ENCODE peak calls at places on chromosome 6, in ten cellular contexts. K, W, N, R, Y, T, E, I, Z and J are unnamed samples.

GRCh38 chr6:113128020-113128419 is 729.1 kb upstream of the MARCKS start:
- DNase-seq in K (no peak), W (no peak), N (no peak), R (no peak), Y (no peak), T (no peak), E (no peak), I (no peak), Z (no peak), J (no peak)

GRCh38 chr6:52049252-52050050 is 38.0 kb downstream of the PKHD1 start:
- DNase-seq in K (no peak), W (no peak), N (peak), R (peak), Y (peak), T (no peak), E (no peak), I (peak), Z (peak), J (peak)

GRCh38 chr6:42028234-42029061 is 21.9 kb upstream of the TAF8 start:
- DNase-seq in K (no peak), W (no peak), N (no peak), R (peak), Y (peak), T (no peak), E (peak), I (no peak), Z (no peak), J (peak)

GRCh38 chr6:133549252-133549925 is 308.2 kb downstream of the EYA4 start:
- DNase-seq in K (no peak), W (no peak), N (no peak), R (no peak), Y (no peak), T (no peak), E (no peak), I (no peak), Z (peak), J (no peak)

GRCh38 chr6:118551063-118551672 is 3.1 kb downstream of the PLN start:
- DNase-seq in K (no peak), W (no peak), N (peak), R (peak), Y (peak), T (no peak), E (no peak), I (peak), Z (no peak), J (peak)

GRCh38 chr6:146389740-146390139 is 153.9 kb upstream of the RAB32 start:
- DNase-seq in K (no peak), W (no peak), N (no peak), R (no peak), Y (no peak), T (no peak), E (no peak), I (no peak), Z (no peak), J (no peak)

GRCh38 chr6:36769676-36770499 is 69.4 kb downstream of the CPNE5 start:
- DNase-seq in K (no peak), W (no peak), N (peak), R (no peak), Y (no peak), T (no peak), E (no peak), I (no peak), Z (no peak), J (peak)

GRCh38 chr6:14278436-14278835 is 160.9 kb downstream of the CD83 start:
- DNase-seq in K (no peak), W (no peak), N (no peak), R (no peak), Y (no peak), T (no peak), E (no peak), I (no peak), Z (no peak), J (no peak)

GRCh38 chr6:52077180-52077884 is 10.1 kb downstream of the PKHD1 start:
- DNase-seq in K (no peak), W (no peak), N (peak), R (no peak), Y (no peak), T (no peak), E (no peak), I (peak), Z (no peak), J (no peak)

GRCh38 chr6:88220493-88220892 is 54.3 kb upstream of the CNR1 start:
- DNase-seq in K (no peak), W (no peak), N (peak), R (peak), Y (peak), T (no peak), E (no peak), I (peak), Z (peak), J (peak)

GRCh38 chr6:98452721-98453120 is 381.7 kb upstream of the POU3F2 start:
- DNase-seq in K (no peak), W (no peak), N (no peak), R (no peak), Y (no peak), T (no peak), E (no peak), I (no peak), Z (no peak), J (no peak)

GRCh38 chr6:35049885-35050284 is 91.3 kb downstream of the TCP11 start:
- DNase-seq in K (no peak), W (no peak), N (no peak), R (no peak), Y (no peak), T (no peak), E (peak), I (no peak), Z (no peak), J (peak)

GRCh38 chr6:46050845-46051405 is 35.3 kb upstream of the CLIC5 start:
- DNase-seq in K (no peak), W (no peak), N (no peak), R (no peak), Y (no peak), T (no peak), E (no peak), I (no peak), Z (no peak), J (no peak)

GRCh38 chr6:80767808-80768207 is 661.3 kb downstream of the BCKDHB start:
- DNase-seq in K (no peak), W (peak), N (peak), R (no peak), Y (peak), T (no peak), E (peak), I (no peak), Z (no peak), J (peak)

GRCh38 chr6:25418463-25419052 is 139.4 kb downstream of the CARMIL1 start:
- DNase-seq in K (no peak), W (no peak), N (no peak), R (peak), Y (no peak), T (no peak), E (no peak), I (no peak), Z (no peak), J (no peak)

GRCh38 chr6:11278207-11278559 is 45.7 kb upstream of the NEDD9 start:
- DNase-seq in K (no peak), W (no peak), N (no peak), R (no peak), Y (no peak), T (no peak), E (no peak), I (no peak), Z (no peak), J (no peak)

GRCh38 chr6:70834520-70834919 is 122.3 kb downstream of the B3GAT2 start:
- DNase-seq in K (no peak), W (no peak), N (no peak), R (no peak), Y (no peak), T (no peak), E (no peak), I (no peak), Z (no peak), J (peak)

GRCh38 chr6:106751501-106752252 is 122.3 kb downstream of the QRSL1 start:
- DNase-seq in K (no peak), W (no peak), N (peak), R (no peak), Y (peak), T (no peak), E (no peak), I (peak), Z (no peak), J (no peak)

GRCh38 chr6:24982231-24982630 is 46.5 kb upstream of the RIPOR2 start:
- DNase-seq in K (no peak), W (no peak), N (no peak), R (no peak), Y (no peak), T (no peak), E (no peak), I (no peak), Z (no peak), J (peak)

GRCh38 chr6:137798846-137799245 is 68.2 kb upstream of the TNFAIP3 start:
- DNase-seq in K (no peak), W (no peak), N (no peak), R (no peak), Y (no peak), T (no peak), E (no peak), I (no peak), Z (no peak), J (no peak)

GRCh38 chr6:163406320-163406719 is 8.2 kb upstream of the QKI start:
- DNase-seq in K (no peak), W (no peak), N (no peak), R (no peak), Y (no peak), T (no peak), E (no peak), I (peak), Z (no peak), J (no peak)

GRCh38 chr6:28884423-28885148 is 39.2 kb downstream of the TRIM27 start:
- DNase-seq in K (peak), W (no peak), N (peak), R (no peak), Y (no peak), T (peak), E (no peak), I (no peak), Z (no peak), J (no peak)

GRCh38 chr6:134891633-134892032 is 58.3 kb downstream of the ALDH8A1 start:
- DNase-seq in K (no peak), W (no peak), N (no peak), R (no peak), Y (no peak), T (no peak), E (no peak), I (no peak), Z (no peak), J (no peak)

GRCh38 chr6:37375376-37375775 is 21.6 kb downstream of the RNF8 start:
- DNase-seq in K (no peak), W (no peak), N (no peak), R (no peak), Y (no peak), T (no peak), E (no peak), I (no peak), Z (no peak), J (no peak)

GRCh38 chr6:147204060-147204785 is at the start of gene STXBP5:
- DNase-seq in K (peak), W (no peak), N (peak), R (peak), Y (peak), T (peak), E (peak), I (peak), Z (peak), J (peak)

GRCh38 chr6:71531006-71531405 is 242.4 kb downstream of the OGFRL1 start:
- DNase-seq in K (no peak), W (no peak), N (no peak), R (no peak), Y (no peak), T (no peak), E (no peak), I (no peak), Z (no peak), J (no peak)

GRCh38 chr6:31086788-31087440 is 25.5 kb downstream of the C6orf15 start:
- DNase-seq in K (no peak), W (no peak), N (peak), R (no peak), Y (peak), T (no peak), E (no peak), I (peak), Z (no peak), J (peak)

GRCh38 chr6:168985705-168986104 is 267.9 kb downstream of the THBS2 start:
- DNase-seq in K (no peak), W (no peak), N (no peak), R (no peak), Y (peak), T (no peak), E (no peak), I (no peak), Z (no peak), J (no peak)

GRCh38 chr6:69936674-69937363 is 70.5 kb downstream of the COL19A1 start:
- DNase-seq in K (no peak), W (no peak), N (no peak), R (no peak), Y (no peak), T (no peak), E (no peak), I (no peak), Z (no peak), J (peak)

GRCh38 chr6:39568896-39569295 is 156.3 kb downstream of the KIF6 start:
- DNase-seq in K (no peak), W (no peak), N (no peak), R (no peak), Y (peak), T (no peak), E (no peak), I (peak), Z (no peak), J (peak)

GRCh38 chr6:122330315-122330714 is 69.1 kb upstream of the HSF2 start:
- DNase-seq in K (no peak), W (no peak), N (no peak), R (no peak), Y (no peak), T (no peak), E (no peak), I (no peak), Z (no peak), J (no peak)

GRCh38 chr6:159493888-159494632 is 199.0 kb downstream of the SOD2 start:
- DNase-seq in K (no peak), W (no peak), N (no peak), R (no peak), Y (no peak), T (no peak), E (no peak), I (no peak), Z (no peak), J (no peak)

GRCh38 chr6:123744840-123745239 is 58.8 kb upstream of the NKAIN2 start:
- DNase-seq in K (no peak), W (no peak), N (no peak), R (no peak), Y (no peak), T (no peak), E (no peak), I (no peak), Z (no peak), J (no peak)

GRCh38 chr6:10307476-10307875 is 107.4 kb downstream of the TFAP2A start:
- DNase-seq in K (no peak), W (no peak), N (no peak), R (no peak), Y (no peak), T (no peak), E (no peak), I (no peak), Z (no peak), J (no peak)